ENCODE peak calls at places on chromosome 17, in five cellular contexts. One of them, this sample, is unnamed.

GRCh38 chr17:80112471-80113032 is 11.2 kb downstream of the GAA start:
- DNase-seq in mesenchymal stem cell: no peak
- DNase-seq in NCI-H510A treated with DMSO at 0.1 percent for 48 hours: no peak
- DNase-seq in Daoy: no peak
- DNase-seq in endothelial cell of umbilical vein: no peak
- DNase-seq in this sample: no peak

GRCh38 chr17:22221344-22221743 is 529.0 kb downstream of the KCNJ18 start:
- DNase-seq in endothelial cell of umbilical vein: no peak
- DNase-seq in Daoy: no peak
- DNase-seq in NCI-H510A treated with DMSO at 0.1 percent for 48 hours: no peak
- DNase-seq in mesenchymal stem cell: no peak
- DNase-seq in this sample: no peak

GRCh38 chr17:19720631-19721426 is 4.4 kb upstream of the SLC47A2 start:
- DNase-seq in endothelial cell of umbilical vein: no peak
- DNase-seq in mesenchymal stem cell: no peak
- DNase-seq in Daoy: no peak
- DNase-seq in NCI-H510A treated with DMSO at 0.1 percent for 48 hours: peak; percentile 87
- DNase-seq in this sample: no peak

GRCh38 chr17:4448197-4448980 is 14.6 kb downstream of the SPNS3 start:
- DNase-seq in mesenchymal stem cell: no peak
- DNase-seq in NCI-H510A treated with DMSO at 0.1 percent for 48 hours: no peak
- DNase-seq in Daoy: no peak
- DNase-seq in endothelial cell of umbilical vein: no peak
- DNase-seq in this sample: no peak

GRCh38 chr17:81607431-81607830 is 29.5 kb downstream of the NPLOC4 start:
- DNase-seq in Daoy: no peak
- DNase-seq in endothelial cell of umbilical vein: no peak
- DNase-seq in NCI-H510A treated with DMSO at 0.1 percent for 48 hours: no peak
- DNase-seq in mesenchymal stem cell: no peak
- DNase-seq in this sample: no peak

GRCh38 chr17:40615989-40616476 is 31.6 kb downstream of the SMARCE1 start:
- DNase-seq in Daoy: no peak
- DNase-seq in endothelial cell of umbilical vein: no peak
- DNase-seq in mesenchymal stem cell: no peak
- DNase-seq in NCI-H510A treated with DMSO at 0.1 percent for 48 hours: no peak
- DNase-seq in this sample: no peak

GRCh38 chr17:74089869-74090464 is 113.5 kb upstream of the RPL38 start:
- DNase-seq in mesenchymal stem cell: peak; percentile 8
- DNase-seq in Daoy: peak; percentile 64
- DNase-seq in endothelial cell of umbilical vein: no peak
- DNase-seq in NCI-H510A treated with DMSO at 0.1 percent for 48 hours: peak; percentile 48
- DNase-seq in this sample: no peak

GRCh38 chr17:75819116-75819515 is 25.1 kb downstream of the UNC13D start:
- DNase-seq in endothelial cell of umbilical vein: no peak
- DNase-seq in mesenchymal stem cell: no peak
- DNase-seq in NCI-H510A treated with DMSO at 0.1 percent for 48 hours: no peak
- DNase-seq in Daoy: no peak
- DNase-seq in this sample: no peak

GRCh38 chr17:44192750-44193149 is 6.0 kb downstream of the TMUB2 start:
- DNase-seq in NCI-H510A treated with DMSO at 0.1 percent for 48 hours: no peak
- DNase-seq in endothelial cell of umbilical vein: no peak
- DNase-seq in mesenchymal stem cell: no peak
- DNase-seq in Daoy: no peak
- DNase-seq in this sample: no peak

GRCh38 chr17:1150863-1151685 is 28.7 kb downstream of the ABR start:
- DNase-seq in endothelial cell of umbilical vein: no peak
- DNase-seq in Daoy: no peak
- DNase-seq in mesenchymal stem cell: no peak
- DNase-seq in NCI-H510A treated with DMSO at 0.1 percent for 48 hours: no peak
- DNase-seq in this sample: peak; percentile 92

GRCh38 chr17:4509402-4509801 is 10.7 kb downstream of the SPNS2 start:
- DNase-seq in NCI-H510A treated with DMSO at 0.1 percent for 48 hours: no peak
- DNase-seq in Daoy: peak; percentile 58
- DNase-seq in endothelial cell of umbilical vein: no peak
- DNase-seq in mesenchymal stem cell: no peak
- DNase-seq in this sample: no peak

GRCh38 chr17:20284575-20284974 is 182.8 kb downstream of the LGALS9B start:
- DNase-seq in Daoy: no peak
- DNase-seq in mesenchymal stem cell: no peak
- DNase-seq in NCI-H510A treated with DMSO at 0.1 percent for 48 hours: no peak
- DNase-seq in endothelial cell of umbilical vein: no peak
- DNase-seq in this sample: no peak

GRCh38 chr17:38741853-38742421 is 6.2 kb downstream of the PCGF2 start:
- DNase-seq in mesenchymal stem cell: no peak
- DNase-seq in endothelial cell of umbilical vein: no peak
- DNase-seq in Daoy: no peak
- DNase-seq in NCI-H510A treated with DMSO at 0.1 percent for 48 hours: no peak
- DNase-seq in this sample: no peak

GRCh38 chr17:58786586-58787295 is 31.1 kb downstream of the PPM1E start:
- DNase-seq in endothelial cell of umbilical vein: peak; percentile 46
- DNase-seq in NCI-H510A treated with DMSO at 0.1 percent for 48 hours: no peak
- DNase-seq in mesenchymal stem cell: peak; percentile 15
- DNase-seq in Daoy: peak; percentile 57
- DNase-seq in this sample: peak; percentile 77

GRCh38 chr17:38982858-38983746 is 15.9 kb upstream of the FBXO47 start:
- DNase-seq in endothelial cell of umbilical vein: peak; percentile 74
- DNase-seq in mesenchymal stem cell: peak; percentile 76
- DNase-seq in Daoy: peak; percentile 51
- DNase-seq in NCI-H510A treated with DMSO at 0.1 percent for 48 hours: peak; percentile 69
- DNase-seq in this sample: peak; percentile 24

GRCh38 chr17:41654134-41654907 is 29.9 kb upstream of the KRT17 start:
- DNase-seq in endothelial cell of umbilical vein: no peak
- DNase-seq in mesenchymal stem cell: no peak
- DNase-seq in NCI-H510A treated with DMSO at 0.1 percent for 48 hours: no peak
- DNase-seq in Daoy: peak; percentile 37
- DNase-seq in this sample: peak; percentile 83

GRCh38 chr17:16380640-16381495 is at the start of gene UBB:
- DNase-seq in endothelial cell of umbilical vein: peak; percentile 98
- DNase-seq in mesenchymal stem cell: peak; percentile 98
- DNase-seq in NCI-H510A treated with DMSO at 0.1 percent for 48 hours: peak; percentile 97
- DNase-seq in Daoy: peak; percentile 98
- DNase-seq in this sample: peak; percentile 96

GRCh38 chr17:15279011-15279477 is 13.9 kb upstream of the PMP22 start:
- DNase-seq in endothelial cell of umbilical vein: peak; percentile 19
- DNase-seq in mesenchymal stem cell: peak; percentile 90
- DNase-seq in NCI-H510A treated with DMSO at 0.1 percent for 48 hours: no peak
- DNase-seq in Daoy: peak; percentile 85
- DNase-seq in this sample: peak; percentile 81

GRCh38 chr17:61728297-61728836 is 135.0 kb downstream of the BRIP1 start:
- DNase-seq in Daoy: no peak
- DNase-seq in mesenchymal stem cell: no peak
- DNase-seq in endothelial cell of umbilical vein: no peak
- DNase-seq in NCI-H510A treated with DMSO at 0.1 percent for 48 hours: no peak
- DNase-seq in this sample: no peak

GRCh38 chr17:42682400-42683384 is at the start of gene CNTNAP1:
- DNase-seq in Daoy: peak; percentile 80
- DNase-seq in NCI-H510A treated with DMSO at 0.1 percent for 48 hours: peak; percentile 46
- DNase-seq in mesenchymal stem cell: peak; percentile 92
- DNase-seq in endothelial cell of umbilical vein: peak; percentile 74
- DNase-seq in this sample: no peak

GRCh38 chr17:80791758-80792284 is 199.8 kb upstream of the CHMP6 start:
- DNase-seq in Daoy: peak; percentile 98
- DNase-seq in NCI-H510A treated with DMSO at 0.1 percent for 48 hours: no peak
- DNase-seq in mesenchymal stem cell: peak; percentile 100
- DNase-seq in endothelial cell of umbilical vein: peak; percentile 98
- DNase-seq in this sample: peak; percentile 96

GRCh38 chr17:81499601-81499970 is 13.0 kb downstream of the ACTG1 start:
- DNase-seq in mesenchymal stem cell: no peak
- DNase-seq in endothelial cell of umbilical vein: no peak
- DNase-seq in Daoy: no peak
- DNase-seq in NCI-H510A treated with DMSO at 0.1 percent for 48 hours: no peak
- DNase-seq in this sample: no peak

GRCh38 chr17:48593126-48593829 is at the start of gene HOXB5:
- DNase-seq in mesenchymal stem cell: no peak
- DNase-seq in Daoy: no peak
- DNase-seq in endothelial cell of umbilical vein: no peak
- DNase-seq in NCI-H510A treated with DMSO at 0.1 percent for 48 hours: no peak
- DNase-seq in this sample: no peak

GRCh38 chr17:12977008-12977751 is 40.6 kb downstream of the ELAC2 start:
- DNase-seq in endothelial cell of umbilical vein: no peak
- DNase-seq in Daoy: no peak
- DNase-seq in mesenchymal stem cell: no peak
- DNase-seq in NCI-H510A treated with DMSO at 0.1 percent for 48 hours: no peak
- DNase-seq in this sample: no peak

GRCh38 chr17:71472809-71473789 is 647.7 kb upstream of the SOX9 start:
- DNase-seq in mesenchymal stem cell: peak; percentile 58
- DNase-seq in Daoy: peak; percentile 58
- DNase-seq in endothelial cell of umbilical vein: no peak
- DNase-seq in NCI-H510A treated with DMSO at 0.1 percent for 48 hours: peak; percentile 78
- DNase-seq in this sample: no peak

GRCh38 chr17:77842148-77842905 is 116.2 kb upstream of the TNRC6C start:
- DNase-seq in NCI-H510A treated with DMSO at 0.1 percent for 48 hours: peak; percentile 89
- DNase-seq in mesenchymal stem cell: no peak
- DNase-seq in endothelial cell of umbilical vein: peak; percentile 39
- DNase-seq in Daoy: peak; percentile 64
- DNase-seq in this sample: no peak

GRCh38 chr17:52537368-52537767 is 378.9 kb upstream of the CA10 start:
- DNase-seq in NCI-H510A treated with DMSO at 0.1 percent for 48 hours: no peak
- DNase-seq in endothelial cell of umbilical vein: no peak
- DNase-seq in Daoy: no peak
- DNase-seq in mesenchymal stem cell: no peak
- DNase-seq in this sample: no peak

GRCh38 chr17:38583176-38583575 is 22.6 kb downstream of the SRCIN1 start:
- DNase-seq in NCI-H510A treated with DMSO at 0.1 percent for 48 hours: no peak
- DNase-seq in endothelial cell of umbilical vein: no peak
- DNase-seq in Daoy: no peak
- DNase-seq in mesenchymal stem cell: no peak
- DNase-seq in this sample: no peak

GRCh38 chr17:80835816-80836657 is 155.6 kb upstream of the CHMP6 start:
- DNase-seq in endothelial cell of umbilical vein: no peak
- DNase-seq in Daoy: no peak
- DNase-seq in mesenchymal stem cell: no peak
- DNase-seq in NCI-H510A treated with DMSO at 0.1 percent for 48 hours: no peak
- DNase-seq in this sample: no peak

GRCh38 chr17:42042598-42043319 is 7.6 kb downstream of the C17orf113 start:
- DNase-seq in Daoy: no peak
- DNase-seq in mesenchymal stem cell: no peak
- DNase-seq in endothelial cell of umbilical vein: no peak
- DNase-seq in NCI-H510A treated with DMSO at 0.1 percent for 48 hours: no peak
- DNase-seq in this sample: no peak

GRCh38 chr17:28057731-28058246 is 15.3 kb downstream of the NLK start:
- DNase-seq in endothelial cell of umbilical vein: no peak
- DNase-seq in Daoy: no peak
- DNase-seq in NCI-H510A treated with DMSO at 0.1 percent for 48 hours: no peak
- DNase-seq in mesenchymal stem cell: peak; percentile 81
- DNase-seq in this sample: no peak

GRCh38 chr17:49049265-49049664 is 52.1 kb downstream of the IGF2BP1 start:
- DNase-seq in Daoy: no peak
- DNase-seq in endothelial cell of umbilical vein: no peak
- DNase-seq in mesenchymal stem cell: no peak
- DNase-seq in NCI-H510A treated with DMSO at 0.1 percent for 48 hours: no peak
- DNase-seq in this sample: no peak

GRCh38 chr17:62892870-62893338 is 73.1 kb upstream of the TANC2 start:
- DNase-seq in endothelial cell of umbilical vein: peak; percentile 83
- DNase-seq in NCI-H510A treated with DMSO at 0.1 percent for 48 hours: peak; percentile 53
- DNase-seq in Daoy: peak; percentile 89
- DNase-seq in mesenchymal stem cell: peak; percentile 95
- DNase-seq in this sample: no peak

GRCh38 chr17:34243732-34244299 is 11.3 kb upstream of the CCL2 start:
- DNase-seq in Daoy: no peak
- DNase-seq in mesenchymal stem cell: no peak
- DNase-seq in endothelial cell of umbilical vein: no peak
- DNase-seq in NCI-H510A treated with DMSO at 0.1 percent for 48 hours: no peak
- DNase-seq in this sample: no peak

GRCh38 chr17:77881545-77881944 is 77.0 kb upstream of the TNRC6C start:
- DNase-seq in Daoy: peak; percentile 96
- DNase-seq in endothelial cell of umbilical vein: no peak
- DNase-seq in NCI-H510A treated with DMSO at 0.1 percent for 48 hours: peak; percentile 6
- DNase-seq in mesenchymal stem cell: peak; percentile 59
- DNase-seq in this sample: no peak

GRCh38 chr17:57236686-57237299 is 19.5 kb upstream of the MSI2 start:
- DNase-seq in endothelial cell of umbilical vein: no peak
- DNase-seq in mesenchymal stem cell: no peak
- DNase-seq in NCI-H510A treated with DMSO at 0.1 percent for 48 hours: peak; percentile 46
- DNase-seq in Daoy: no peak
- DNase-seq in this sample: no peak

GRCh38 chr17:19374136-19374535 is 4.2 kb upstream of the MAPK7 start:
- DNase-seq in endothelial cell of umbilical vein: no peak
- DNase-seq in Daoy: no peak
- DNase-seq in mesenchymal stem cell: no peak
- DNase-seq in NCI-H510A treated with DMSO at 0.1 percent for 48 hours: no peak
- DNase-seq in this sample: no peak

This sample was measured in retinal pigment epithelial cell.